ENCODE peak calls at places on chromosomes 13 and 19, in five cellular contexts. One of them, this sample, is unnamed.

GRCh38 chr13:33111414-33112110 is 95.3 kb downstream of the KL start:
- DNase-seq in activated naive CD8-positive, alpha-beta T cell treated with anti-CD3 and anti-CD28 coated beads for 36 hours: no peak
- DNase-seq in RPMI7951: no peak
- DNase-seq in GM13976: no peak
- DNase-seq in heart right ventricle: no peak
- DNase-seq in this sample: no peak

GRCh38 chr19:6576869-6577281 is 14.1 kb downstream of the CD70 start:
- DNase-seq in activated naive CD8-positive, alpha-beta T cell treated with anti-CD3 and anti-CD28 coated beads for 36 hours: no peak
- DNase-seq in RPMI7951: no peak
- DNase-seq in GM13976: no peak
- DNase-seq in heart right ventricle: no peak
- DNase-seq in this sample: no peak

GRCh38 chr19:36674201-36674600 is 7.6 kb upstream of the ZNF461 start:
- DNase-seq in activated naive CD8-positive, alpha-beta T cell treated with anti-CD3 and anti-CD28 coated beads for 36 hours: no peak
- DNase-seq in RPMI7951: no peak
- DNase-seq in GM13976: no peak
- DNase-seq in heart right ventricle: no peak
- DNase-seq in this sample: no peak

GRCh38 chr19:11422163-11423068 is 3.3 kb upstream of the RGL3 start:
- DNase-seq in activated naive CD8-positive, alpha-beta T cell treated with anti-CD3 and anti-CD28 coated beads for 36 hours: peak; percentile 74
- DNase-seq in RPMI7951: peak; percentile 92
- DNase-seq in GM13976: peak; percentile 94
- DNase-seq in heart right ventricle: peak; percentile 87
- DNase-seq in this sample: peak; percentile 96

GRCh38 chr19:41882568-41883462 is at the start of gene ARHGEF1:
- DNase-seq in activated naive CD8-positive, alpha-beta T cell treated with anti-CD3 and anti-CD28 coated beads for 36 hours: peak; percentile 66
- DNase-seq in RPMI7951: peak; percentile 56
- DNase-seq in GM13976: peak; percentile 72
- DNase-seq in heart right ventricle: peak; percentile 79
- DNase-seq in this sample: peak; percentile 93

GRCh38 chr13:105612541-105612940 is 922.9 kb downstream of the EFNB2 start:
- DNase-seq in activated naive CD8-positive, alpha-beta T cell treated with anti-CD3 and anti-CD28 coated beads for 36 hours: no peak
- DNase-seq in RPMI7951: no peak
- DNase-seq in GM13976: no peak
- DNase-seq in heart right ventricle: no peak
- DNase-seq in this sample: no peak

GRCh38 chr13:28532226-28533048 is 37.5 kb upstream of the FLT1 start:
- DNase-seq in activated naive CD8-positive, alpha-beta T cell treated with anti-CD3 and anti-CD28 coated beads for 36 hours: no peak
- DNase-seq in RPMI7951: no peak
- DNase-seq in GM13976: peak; percentile 60
- DNase-seq in heart right ventricle: peak; percentile 55
- DNase-seq in this sample: no peak

GRCh38 chr13:57631607-57632275 is at the start of gene PCDH17:
- DNase-seq in activated naive CD8-positive, alpha-beta T cell treated with anti-CD3 and anti-CD28 coated beads for 36 hours: no peak
- DNase-seq in RPMI7951: peak; percentile 15
- DNase-seq in GM13976: peak; percentile 34
- DNase-seq in heart right ventricle: peak; percentile 32
- DNase-seq in this sample: no peak

GRCh38 chr13:50353651-50354415 is 338.6 kb downstream of the KCNRG start:
- DNase-seq in activated naive CD8-positive, alpha-beta T cell treated with anti-CD3 and anti-CD28 coated beads for 36 hours: no peak
- DNase-seq in RPMI7951: peak; percentile 59
- DNase-seq in GM13976: no peak
- DNase-seq in heart right ventricle: no peak
- DNase-seq in this sample: no peak

GRCh38 chr13:76148374-76148773 is 512.2 kb downstream of the LMO7 start:
- DNase-seq in activated naive CD8-positive, alpha-beta T cell treated with anti-CD3 and anti-CD28 coated beads for 36 hours: no peak
- DNase-seq in RPMI7951: no peak
- DNase-seq in GM13976: no peak
- DNase-seq in heart right ventricle: no peak
- DNase-seq in this sample: no peak

GRCh38 chr13:45132384-45133064 is 12.2 kb downstream of the GTF2F2 start:
- DNase-seq in activated naive CD8-positive, alpha-beta T cell treated with anti-CD3 and anti-CD28 coated beads for 36 hours: no peak
- DNase-seq in RPMI7951: no peak
- DNase-seq in GM13976: peak; percentile 42
- DNase-seq in heart right ventricle: no peak
- DNase-seq in this sample: no peak

This sample was measured in lower leg skin.